ENCODE peak calls at places on chromosomes 4 and X, in six cellular contexts. One of them, this sample, is unnamed.

GRCh38 chrX:24838624-24839023 is 144.9 kb downstream of the POLA1 start:
- DNase-seq in HCT116: no peak
- DNase-seq in GM13976: peak
- DNase-seq in CD4-positive, alpha-beta T cell: no peak
- DNase-seq in AG09309: peak
- DNase-seq in Calu3: peak
- DNase-seq in this sample: peak

GRCh38 chrX:119194631-119195030 is 41.5 kb upstream of the PGRMC1 start:
- DNase-seq in HCT116: no peak
- DNase-seq in GM13976: no peak
- DNase-seq in CD4-positive, alpha-beta T cell: no peak
- DNase-seq in AG09309: peak
- DNase-seq in Calu3: no peak
- DNase-seq in this sample: no peak

GRCh38 chrX:40105016-40105790 is 7.4 kb upstream of the BCOR start:
- DNase-seq in HCT116: no peak
- DNase-seq in GM13976: peak
- DNase-seq in CD4-positive, alpha-beta T cell: no peak
- DNase-seq in AG09309: no peak
- DNase-seq in Calu3: peak
- DNase-seq in this sample: peak

GRCh38 chr4:102469806-102470205 is 31.4 kb upstream of the NFKB1 start:
- DNase-seq in HCT116: no peak
- DNase-seq in GM13976: no peak
- DNase-seq in CD4-positive, alpha-beta T cell: no peak
- DNase-seq in AG09309: no peak
- DNase-seq in Calu3: no peak
- DNase-seq in this sample: no peak

GRCh38 chrX:17613979-17614572 is 123.2 kb upstream of the SCML1 start:
- DNase-seq in HCT116: no peak
- DNase-seq in GM13976: no peak
- DNase-seq in CD4-positive, alpha-beta T cell: no peak
- DNase-seq in AG09309: peak
- DNase-seq in Calu3: peak
- DNase-seq in this sample: no peak

GRCh38 chr4:73852771-73853170 is 325 bp upstream of the PF4V1 start:
- DNase-seq in HCT116: no peak
- DNase-seq in GM13976: no peak
- DNase-seq in CD4-positive, alpha-beta T cell: no peak
- DNase-seq in AG09309: no peak
- DNase-seq in Calu3: no peak
- DNase-seq in this sample: no peak

GRCh38 chrX:72584165-72584564 is 11.5 kb upstream of the HDAC8 start:
- DNase-seq in HCT116: no peak
- DNase-seq in GM13976: no peak
- DNase-seq in CD4-positive, alpha-beta T cell: no peak
- DNase-seq in AG09309: no peak
- DNase-seq in Calu3: no peak
- DNase-seq in this sample: no peak

GRCh38 chr4:183987529-183987946 is 82.4 kb downstream of the STOX2 start:
- DNase-seq in HCT116: peak
- DNase-seq in GM13976: no peak
- DNase-seq in CD4-positive, alpha-beta T cell: no peak
- DNase-seq in AG09309: peak
- DNase-seq in Calu3: peak
- DNase-seq in this sample: no peak

GRCh38 chr4:137075586-137075985 is 456.7 kb downstream of the PCDH18 start:
- DNase-seq in HCT116: no peak
- DNase-seq in GM13976: no peak
- DNase-seq in CD4-positive, alpha-beta T cell: no peak
- DNase-seq in AG09309: no peak
- DNase-seq in Calu3: no peak
- DNase-seq in this sample: no peak

GRCh38 chr4:184810720-184811119 is 15.0 kb downstream of the ACSL1 start:
- DNase-seq in HCT116: no peak
- DNase-seq in GM13976: no peak
- DNase-seq in CD4-positive, alpha-beta T cell: no peak
- DNase-seq in AG09309: no peak
- DNase-seq in Calu3: no peak
- DNase-seq in this sample: no peak

GRCh38 chr4:184024637-184025036 is 119.5 kb downstream of the STOX2 start:
- DNase-seq in HCT116: no peak
- DNase-seq in GM13976: no peak
- DNase-seq in CD4-positive, alpha-beta T cell: no peak
- DNase-seq in AG09309: no peak
- DNase-seq in Calu3: no peak
- DNase-seq in this sample: no peak

GRCh38 chr4:108146819-108147218 is 21.9 kb downstream of the LEF1 start:
- DNase-seq in HCT116: no peak
- DNase-seq in GM13976: no peak
- DNase-seq in CD4-positive, alpha-beta T cell: no peak
- DNase-seq in AG09309: no peak
- DNase-seq in Calu3: no peak
- DNase-seq in this sample: no peak

GRCh38 chr4:100555791-100556190 is 38.0 kb upstream of the EMCN start:
- DNase-seq in HCT116: no peak
- DNase-seq in GM13976: no peak
- DNase-seq in CD4-positive, alpha-beta T cell: no peak
- DNase-seq in AG09309: no peak
- DNase-seq in Calu3: no peak
- DNase-seq in this sample: no peak

GRCh38 chr4:145885666-145886065 is 53.0 kb downstream of the ZNF827 start:
- DNase-seq in HCT116: no peak
- DNase-seq in GM13976: no peak
- DNase-seq in CD4-positive, alpha-beta T cell: no peak
- DNase-seq in AG09309: no peak
- DNase-seq in Calu3: no peak
- DNase-seq in this sample: no peak

GRCh38 chrX:45775462-45775861 is 574.8 kb upstream of the DIPK2B start:
- DNase-seq in HCT116: no peak
- DNase-seq in GM13976: no peak
- DNase-seq in CD4-positive, alpha-beta T cell: no peak
- DNase-seq in AG09309: peak
- DNase-seq in Calu3: no peak
- DNase-seq in this sample: no peak

GRCh38 chrX:29257516-29257915 is 670.3 kb downstream of the IL1RAPL1 start:
- DNase-seq in HCT116: no peak
- DNase-seq in GM13976: no peak
- DNase-seq in CD4-positive, alpha-beta T cell: no peak
- DNase-seq in AG09309: no peak
- DNase-seq in Calu3: no peak
- DNase-seq in this sample: no peak

GRCh38 chr4:179605196-179605595 is 2163.0 kb upstream of the AGA start:
- DNase-seq in HCT116: no peak
- DNase-seq in GM13976: no peak
- DNase-seq in CD4-positive, alpha-beta T cell: no peak
- DNase-seq in AG09309: no peak
- DNase-seq in Calu3: no peak
- DNase-seq in this sample: no peak

GRCh38 chrX:125291124-125291523 is 28.5 kb upstream of the TEX13C start:
- DNase-seq in HCT116: no peak
- DNase-seq in GM13976: no peak
- DNase-seq in CD4-positive, alpha-beta T cell: no peak
- DNase-seq in AG09309: no peak
- DNase-seq in Calu3: no peak
- DNase-seq in this sample: no peak

GRCh38 chrX:39017716-39018115 is 216.5 kb downstream of the MID1IP1 start:
- DNase-seq in HCT116: no peak
- DNase-seq in GM13976: no peak
- DNase-seq in CD4-positive, alpha-beta T cell: no peak
- DNase-seq in AG09309: no peak
- DNase-seq in Calu3: no peak
- DNase-seq in this sample: no peak

GRCh38 chr4:128379860-128380259 is 92.2 kb upstream of the PGRMC2 start:
- DNase-seq in HCT116: no peak
- DNase-seq in GM13976: peak
- DNase-seq in CD4-positive, alpha-beta T cell: no peak
- DNase-seq in AG09309: no peak
- DNase-seq in Calu3: peak
- DNase-seq in this sample: peak
- TF ChIP-seq CTCF in HCT116: peak
- TF ChIP-seq CTCF in GM13976: peak
- TF ChIP-seq CTCF in CD4-positive, alpha-beta T cell: no peak
- TF ChIP-seq CTCF in AG09309: peak
- TF ChIP-seq CTCF in Calu3: no peak
- TF ChIP-seq CTCF in this sample: peak

GRCh38 chr4:94454405-94454804 is 2.7 kb downstream of the PDLIM5 start:
- DNase-seq in HCT116: no peak
- DNase-seq in GM13976: no peak
- DNase-seq in CD4-positive, alpha-beta T cell: no peak
- DNase-seq in AG09309: no peak
- DNase-seq in Calu3: no peak
- DNase-seq in this sample: no peak

GRCh38 chr4:94453534-94453963 is 1.8 kb downstream of the PDLIM5 start:
- DNase-seq in HCT116: no peak
- DNase-seq in GM13976: no peak
- DNase-seq in CD4-positive, alpha-beta T cell: no peak
- DNase-seq in AG09309: no peak
- DNase-seq in Calu3: no peak
- DNase-seq in this sample: no peak

GRCh38 chr4:94452476-94453300 is 946 bp downstream of the PDLIM5 start:
- DNase-seq in HCT116: peak
- DNase-seq in GM13976: peak
- DNase-seq in CD4-positive, alpha-beta T cell: no peak
- DNase-seq in AG09309: peak
- DNase-seq in Calu3: peak
- DNase-seq in this sample: peak

GRCh38 chr4:94451051-94451404 is 714 bp upstream of the PDLIM5 start:
- DNase-seq in HCT116: no peak
- DNase-seq in GM13976: no peak
- DNase-seq in CD4-positive, alpha-beta T cell: no peak
- DNase-seq in AG09309: no peak
- DNase-seq in Calu3: no peak
- DNase-seq in this sample: no peak

DNA sequence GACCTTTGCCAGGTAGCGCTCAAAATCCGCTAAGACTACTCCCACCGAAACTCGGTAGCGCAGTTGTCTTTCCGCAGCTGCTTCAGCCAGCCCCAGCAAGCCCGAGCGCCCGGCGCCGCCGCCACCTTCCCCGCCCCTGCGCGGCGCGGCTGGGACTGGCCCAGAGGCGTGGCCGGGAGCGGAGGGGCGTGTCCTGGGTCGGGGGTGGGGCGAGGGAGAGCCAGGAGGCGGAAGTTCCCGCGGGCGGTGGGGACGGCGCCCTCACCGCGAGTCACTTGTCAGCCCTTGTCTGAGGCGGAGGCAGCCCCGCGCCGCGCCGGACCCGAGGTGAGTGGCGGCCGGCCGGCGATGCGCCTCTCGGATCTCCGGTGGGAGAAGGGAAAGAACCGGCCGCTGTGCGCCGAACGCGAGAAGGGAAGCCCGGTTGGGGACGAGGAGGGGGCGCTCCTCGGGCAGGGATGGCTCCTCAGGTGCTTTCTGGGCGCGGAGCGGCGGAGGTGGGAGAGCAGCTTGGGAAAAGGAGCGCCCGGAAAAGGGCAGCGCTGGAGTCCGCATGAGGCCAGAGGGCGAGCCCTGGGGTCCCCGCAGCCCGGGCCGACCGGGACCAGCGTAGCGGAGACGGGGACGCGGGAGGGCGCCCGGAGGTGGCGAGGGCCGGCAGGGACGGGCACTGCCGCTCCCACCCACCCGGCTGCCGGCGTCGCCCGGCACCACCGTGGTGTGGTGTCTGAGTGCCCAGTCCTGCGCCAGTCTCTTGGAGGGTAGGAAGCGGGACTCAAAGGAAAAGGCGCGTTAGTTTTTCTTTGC is at the start of gene PDLIM5:
- DNase-seq in HCT116: peak
- DNase-seq in GM13976: peak
- DNase-seq in CD4-positive, alpha-beta T cell: peak
- DNase-seq in AG09309: peak
- DNase-seq in Calu3: peak
- DNase-seq in this sample: peak
- TF ChIP-seq CTCF in HCT116: no peak
- TF ChIP-seq CTCF in GM13976: no peak
- TF ChIP-seq CTCF in CD4-positive, alpha-beta T cell: no peak
- TF ChIP-seq CTCF in AG09309: no peak
- TF ChIP-seq CTCF in Calu3: no peak
- TF ChIP-seq CTCF in this sample: peak

GRCh38 chr4:186651624-186652023 is 72.0 kb downstream of the FAT1 start:
- DNase-seq in HCT116: no peak
- DNase-seq in GM13976: no peak
- DNase-seq in CD4-positive, alpha-beta T cell: no peak
- DNase-seq in AG09309: no peak
- DNase-seq in Calu3: peak
- DNase-seq in this sample: no peak

GRCh38 chr4:186653973-186654372 is 69.7 kb downstream of the FAT1 start:
- DNase-seq in HCT116: no peak
- DNase-seq in GM13976: no peak
- DNase-seq in CD4-positive, alpha-beta T cell: no peak
- DNase-seq in AG09309: no peak
- DNase-seq in Calu3: no peak
- DNase-seq in this sample: no peak

GRCh38 chr4:186647821-186648220 is 75.8 kb downstream of the FAT1 start:
- DNase-seq in HCT116: no peak
- DNase-seq in GM13976: no peak
- DNase-seq in CD4-positive, alpha-beta T cell: no peak
- DNase-seq in AG09309: no peak
- DNase-seq in Calu3: no peak
- DNase-seq in this sample: no peak

GRCh38 chr4:186650401-186651180 is 73.1 kb downstream of the FAT1 start:
- DNase-seq in HCT116: no peak
- DNase-seq in GM13976: no peak
- DNase-seq in CD4-positive, alpha-beta T cell: no peak
- DNase-seq in AG09309: no peak
- DNase-seq in Calu3: no peak
- DNase-seq in this sample: no peak

GRCh38 chr4:186651181-186651603 is 72.5 kb downstream of the FAT1 start:
- DNase-seq in HCT116: no peak
- DNase-seq in GM13976: no peak
- DNase-seq in CD4-positive, alpha-beta T cell: no peak
- DNase-seq in AG09309: no peak
- DNase-seq in Calu3: no peak
- DNase-seq in this sample: no peak
- TF ChIP-seq CTCF in HCT116: no peak
- TF ChIP-seq CTCF in GM13976: no peak
- TF ChIP-seq CTCF in CD4-positive, alpha-beta T cell: no peak
- TF ChIP-seq CTCF in AG09309: no peak
- TF ChIP-seq CTCF in Calu3: no peak
- TF ChIP-seq CTCF in this sample: no peak

GRCh38 chrX:23554304-23554703 is 113.0 kb upstream of the PRDX4 start:
- DNase-seq in HCT116: peak
- DNase-seq in GM13976: peak
- DNase-seq in CD4-positive, alpha-beta T cell: no peak
- DNase-seq in AG09309: peak
- DNase-seq in Calu3: peak
- DNase-seq in this sample: peak

GRCh38 chrX:23557070-23557469 is 110.2 kb upstream of the PRDX4 start:
- DNase-seq in HCT116: no peak
- DNase-seq in GM13976: no peak
- DNase-seq in CD4-positive, alpha-beta T cell: no peak
- DNase-seq in AG09309: no peak
- DNase-seq in Calu3: no peak
- DNase-seq in this sample: no peak

DNA sequence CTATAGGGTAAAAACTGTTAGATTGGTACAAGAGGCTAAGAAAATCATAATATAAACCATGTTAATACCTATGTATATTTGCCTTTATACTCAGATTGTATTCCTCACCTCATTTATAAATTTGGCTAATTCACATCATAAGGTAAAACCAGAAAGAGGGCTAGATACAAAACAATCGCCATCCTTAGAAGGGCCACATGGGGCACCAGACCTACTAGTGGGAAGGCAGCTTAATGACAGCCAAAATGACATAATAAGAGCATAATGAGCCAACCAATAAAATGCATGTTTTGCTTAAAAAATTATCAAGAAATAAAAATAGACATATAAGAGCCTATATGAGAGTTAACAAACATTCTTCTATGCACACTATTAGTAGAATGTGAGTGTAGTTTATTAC is 107.3 kb upstream of the PRDX4 start:
- DNase-seq in HCT116: no peak
- DNase-seq in GM13976: no peak
- DNase-seq in CD4-positive, alpha-beta T cell: no peak
- DNase-seq in AG09309: no peak
- DNase-seq in Calu3: no peak
- DNase-seq in this sample: no peak
- TF ChIP-seq CTCF in HCT116: no peak
- TF ChIP-seq CTCF in GM13976: no peak
- TF ChIP-seq CTCF in CD4-positive, alpha-beta T cell: no peak
- TF ChIP-seq CTCF in AG09309: no peak
- TF ChIP-seq CTCF in Calu3: no peak
- TF ChIP-seq CTCF in this sample: no peak

This sample was measured in GM13977.